ENCODE peak calls at places on chromosomes 1 and 21, in six cellular contexts. U is mucosa of gallbladder; P is astrocyte of the cerebellum; F is T-helper 2 cell; A is stimulated activated CD4-positive, alpha-beta T cell treated with anti-CD3 and anti-CD28 coated beads, Interleukin-4, amount 100 ng/mL, for 48 hours; Q is tibial artery. B is an unnamed sample.

GRCh38 chr21:14414932-14415508 is 32.1 kb upstream of the HSPA13 start:
- DNase-seq in P (no peak), A (no peak), F (no peak), Q (no peak), U (no peak), B (no peak)

GRCh38 chr21:36615274-36615964 is 83.5 kb upstream of the SIM2 start:
- DNase-seq in Q (no peak), P (no peak), F (no peak), A (no peak), U (no peak), B (no peak)

GRCh38 chr1:153752561-153753195 is 22.5 kb upstream of the SLC27A3 start:
- DNase-seq in Q (peak; percentile 93), P (no peak), A (no peak), U (peak; percentile 47), F (no peak), B (peak; percentile 71)

GRCh38 chr21:44950351-44950750 is 10.5 kb downstream of the SLX9 start:
- DNase-seq in P (no peak), A (no peak), F (no peak), U (no peak), Q (peak; percentile 82), B (no peak)

GRCh38 chr1:209157514-209158285 is 425.8 kb upstream of the CAMK1G start:
- DNase-seq in Q (no peak), U (no peak), P (no peak), A (no peak), F (no peak), B (no peak)

GRCh38 chr21:42278750-42279149 is 36.5 kb downstream of the TFF3 start:
- DNase-seq in Q (no peak), P (no peak), F (no peak), A (no peak), U (no peak), B (no peak)

GRCh38 chr1:153563991-153564390 is 1.7 kb downstream of the S100A2 start:
- DNase-seq in P (no peak), A (no peak), F (no peak), Q (no peak), U (no peak), B (no peak)

GRCh38 chr1:176877557-176877956 is 287.0 kb downstream of the ASTN1 start:
- DNase-seq in U (no peak), F (no peak), A (no peak), Q (no peak), P (no peak), B (no peak)

GRCh38 chr1:234619794-234620247 is 9.8 kb upstream of the IRF2BP2 start:
- DNase-seq in U (no peak), A (no peak), Q (no peak), F (no peak), P (no peak), B (no peak)

GRCh38 chr1:208237241-208237640 is 6.9 kb downstream of the PLXNA2 start:
- DNase-seq in P (no peak), A (no peak), F (no peak), U (no peak), Q (no peak), B (no peak)

GRCh38 chr1:10322821-10323220 is 76.0 kb upstream of the PGD start:
- DNase-seq in U (no peak), P (no peak), Q (no peak), A (no peak), F (no peak), B (no peak)

GRCh38 chr1:59315529-59316433 is 18.9 kb downstream of the FGGY start:
- DNase-seq in Q (no peak), F (no peak), U (no peak), A (no peak), P (no peak), B (no peak)

GRCh38 chr1:13699936-13700520 is at the start of gene PRDM2:
- DNase-seq in U (peak; percentile 18), F (peak; percentile 68), Q (peak; percentile 70), A (peak; percentile 46), P (no peak), B (no peak)

GRCh38 chr1:34398205-34398915 is 221.7 kb downstream of the C1orf94 start:
- DNase-seq in F (no peak), Q (no peak), A (no peak), P (no peak), U (no peak), B (no peak)

GRCh38 chr1:199007423-199007822 is 368.6 kb downstream of the PTPRC start:
- DNase-seq in Q (no peak), A (no peak), F (no peak), U (no peak), P (no peak), B (no peak)

GRCh38 chr1:22680736-22681135 is 27.7 kb downstream of the C1QB start:
- DNase-seq in A (no peak), P (no peak), F (no peak), Q (no peak), U (no peak), B (no peak)

GRCh38 chr1:47575855-47576757 is 138.3 kb downstream of the FOXD2 start:
- DNase-seq in Q (peak; percentile 32), P (no peak), A (no peak), F (no peak), U (no peak), B (no peak)

GRCh38 chr1:154521695-154522094 is 19.5 kb upstream of the SHE start:
- DNase-seq in F (no peak), P (no peak), A (no peak), U (no peak), Q (peak; percentile 1), B (no peak)

GRCh38 chr1:53311104-53311908 is 16.6 kb downstream of the LRP8 start:
- DNase-seq in U (no peak), A (no peak), P (no peak), F (no peak), Q (no peak), B (no peak)

GRCh38 chr1:51661081-51661518 is 44.2 kb downstream of the OSBPL9 start:
- DNase-seq in U (no peak), P (peak; percentile 91), Q (no peak), A (no peak), F (no peak), B (no peak)

GRCh38 chr1:19477284-19478240 is 7.8 kb downstream of the CAPZB start:
- DNase-seq in U (no peak), Q (no peak), F (peak; percentile 61), P (no peak), A (no peak), B (no peak)

GRCh38 chr1:160640359-160641123 is 6.3 kb downstream of the SLAMF1 start:
- DNase-seq in P (no peak), A (no peak), F (no peak), Q (no peak), U (no peak), B (no peak)

GRCh38 chr1:155179107-155180031 is 5.7 kb downstream of the TRIM46 start:
- DNase-seq in A (no peak), P (no peak), F (no peak), U (no peak), Q (peak; percentile 61), B (no peak)

GRCh38 chr1:46719689-46720088 is 775 bp upstream of the EFCAB14 start:
- DNase-seq in U (peak; percentile 67), Q (no peak), F (no peak), A (no peak), P (no peak), B (no peak)

GRCh38 chr1:18631496-18632217 is 1.0 kb downstream of the PAX7 start:
- DNase-seq in P (no peak), Q (no peak), U (no peak), F (no peak), A (no peak), B (no peak)

GRCh38 chr1:234206651-234207284 is 166.5 kb upstream of the COA6 start:
- DNase-seq in A (no peak), U (no peak), F (no peak), P (peak; percentile 90), Q (no peak), B (no peak)

GRCh38 chr1:153963850-153964331 is 554 bp upstream of the SLC39A1 start:
- DNase-seq in P (no peak), U (peak; percentile 36), A (no peak), F (no peak), Q (no peak), B (no peak)

GRCh38 chr1:229862017-229862774 is 204.8 kb upstream of the GALNT2 start:
- DNase-seq in Q (peak; percentile 35), P (no peak), A (no peak), F (no peak), U (peak; percentile 14), B (no peak)

GRCh38 chr1:204285438-204286322 is 71.9 kb upstream of the GOLT1A start:
- DNase-seq in P (no peak), Q (no peak), U (no peak), F (no peak), A (no peak), B (no peak)